ENCODE peak calls at places on chromosome 21, in four cellular contexts. E, C, L and W are unnamed samples.

GRCh38 chr21:45306832-45307571 is 19.3 kb upstream of the POFUT2 start:
- DNase-seq in C (no peak), E (no peak), L (peak), W (no peak)

GRCh38 chr21:34728479-34728878 is 59.7 kb downstream of the CLIC6 start:
- DNase-seq in E (no peak), L (no peak), C (no peak), W (no peak)

GRCh38 chr21:22516230-22516629 is 1518.0 kb downstream of the NCAM2 start:
- DNase-seq in E (no peak), L (no peak), C (no peak), W (no peak)

GRCh38 chr21:45412909-45413581 is 8.1 kb downstream of the COL18A1 start:
- DNase-seq in L (peak), E (no peak), C (no peak), W (no peak)

GRCh38 chr21:29196021-29196663 is 65.7 kb downstream of the MAP3K7CL start:
- DNase-seq in L (no peak), C (peak), E (no peak), W (peak)

GRCh38 chr21:45577806-45578801 is 35.9 kb upstream of the SLC19A1 start:
- DNase-seq in L (no peak), E (no peak), C (no peak), W (no peak)

GRCh38 chr21:36097427-36098230 is 27.8 kb downstream of the CBR1 start:
- DNase-seq in E (no peak), C (no peak), L (no peak), W (no peak)

GRCh38 chr21:15210235-15210678 is 145.5 kb upstream of the NRIP1 start:
- DNase-seq in L (peak), C (no peak), E (no peak), W (no peak)

GRCh38 chr21:45537111-45537745 is 5.0 kb downstream of the SLC19A1 start:
- DNase-seq in C (no peak), E (no peak), L (peak), W (no peak)

DNA sequence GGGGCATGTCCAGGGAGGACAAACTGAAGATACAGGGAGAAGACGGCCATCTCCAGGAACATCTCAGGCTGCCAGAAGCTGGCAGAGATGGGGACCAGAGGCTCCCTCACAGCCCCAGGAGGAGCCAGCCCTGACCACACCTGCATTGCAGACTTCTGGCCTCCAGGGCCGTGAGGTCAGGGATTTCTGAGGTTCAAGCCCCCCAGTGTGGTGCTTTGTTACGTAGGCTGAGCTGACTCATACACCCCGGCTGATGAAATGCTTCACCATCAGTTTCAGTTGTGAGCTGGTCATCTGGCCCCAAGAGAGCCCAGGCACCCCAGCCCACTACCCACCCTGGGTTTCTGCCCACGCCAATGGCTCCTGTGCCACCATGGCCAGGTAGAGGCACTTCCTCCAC is 106.4 kb downstream of the SIK1 start:
- DNase-seq in C (no peak), L (no peak), E (no peak), W (no peak)
- H3K4me3 ChIP-seq in C (no peak), L (no peak), E (no peak), W (no peak)

GRCh38 chr21:33642896-33643657 is 776 bp downstream of the ITSN1 start:
- DNase-seq in L (peak), E (no peak), C (peak), W (no peak)

GRCh38 chr21:33645730-33646129 is 3.4 kb downstream of the ITSN1 start:
- DNase-seq in C (no peak), E (no peak), L (no peak), W (no peak)

GRCh38 chr21:33642027-33642895 is at the start of gene ITSN1:
- DNase-seq in L (peak), E (peak), C (peak), W (peak)

GRCh38 chr21:33643658-33644311 is 1.5 kb downstream of the ITSN1 start:
- DNase-seq in L (no peak), C (peak), E (no peak), W (no peak)

DNA sequence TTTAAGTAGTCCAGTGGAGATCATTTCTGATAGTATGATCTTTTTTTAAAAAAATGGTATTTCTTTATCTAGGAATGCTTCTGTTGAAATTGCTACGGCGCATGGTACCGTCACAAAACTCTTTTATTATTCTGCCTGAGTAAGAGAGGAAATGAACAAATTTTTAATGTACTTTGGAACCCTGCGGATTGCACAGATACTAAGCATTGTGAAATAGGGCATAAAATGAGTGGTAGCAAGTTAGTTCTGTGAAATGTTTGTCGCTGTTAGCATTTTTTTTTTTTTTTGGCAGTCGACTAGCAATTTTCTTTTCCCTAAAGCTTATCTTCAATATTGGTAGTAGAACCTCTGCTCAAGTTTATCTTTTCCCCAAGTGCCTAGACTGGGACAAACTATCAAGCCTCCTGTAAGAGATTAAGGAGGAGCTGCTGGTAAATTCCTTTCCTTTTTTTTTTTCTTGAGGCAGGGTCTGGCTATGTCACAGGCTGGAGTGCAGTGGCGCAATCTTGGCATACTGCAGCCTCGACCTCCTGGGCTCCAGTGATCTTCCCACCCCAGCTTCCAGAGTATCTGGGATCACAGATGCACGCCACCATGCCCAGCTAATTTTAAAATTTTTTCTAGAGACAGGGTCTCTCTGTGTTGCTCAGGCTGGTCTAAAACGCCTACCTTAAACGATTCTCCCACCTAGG is 2.2 kb downstream of the ITSN1 start:
- DNase-seq in E (peak), C (no peak), L (no peak), W (no peak)
- H3K4me3 ChIP-seq in E (peak), C (no peak), L (peak), W (no peak)

GRCh38 chr21:42523941-42524340 is 10.3 kb downstream of the SLC37A1 start:
- DNase-seq in E (no peak), C (no peak), L (no peak), W (no peak)
- H3K4me3 ChIP-seq in E (no peak), C (no peak), L (peak), W (no peak)

GRCh38 chr21:25567472-25567871 is 39.8 kb downstream of the MRPL39 start:
- DNase-seq in C (no peak), L (no peak), E (no peak), W (no peak)

GRCh38 chr21:25569084-25569483 is 38.2 kb downstream of the MRPL39 start:
- DNase-seq in E (no peak), L (no peak), C (no peak), W (no peak)

GRCh38 chr21:25569711-25570110 is 37.6 kb downstream of the MRPL39 start:
- DNase-seq in E (no peak), L (no peak), C (no peak), W (no peak)

GRCh38 chr21:25566645-25567044 is 40.6 kb downstream of the MRPL39 start:
- DNase-seq in C (no peak), L (no peak), E (no peak), W (no peak)

DNA sequence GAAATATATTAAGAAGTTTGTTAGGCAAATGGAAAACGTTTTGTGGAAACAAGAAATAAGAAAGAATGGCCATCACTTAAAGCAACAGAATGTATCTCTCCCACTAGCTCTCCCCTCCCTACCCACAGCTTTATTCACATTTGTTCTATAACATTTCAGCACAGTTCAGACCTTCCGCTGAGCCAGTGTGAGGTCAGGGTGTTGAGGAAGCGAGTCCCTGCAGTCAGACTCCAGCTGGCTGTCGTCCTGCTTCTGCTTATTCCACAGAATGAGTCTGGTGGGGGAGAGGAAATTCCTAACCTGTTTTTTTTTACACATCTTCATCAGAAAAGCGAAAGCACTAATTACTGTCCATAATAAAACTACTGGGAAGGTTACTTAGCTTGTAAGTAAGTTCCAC is 39.1 kb downstream of the MRPL39 start:
- DNase-seq in E (no peak), L (no peak), C (peak), W (no peak)
- H3K4me3 ChIP-seq in E (no peak), L (no peak), C (peak), W (no peak)

GRCh38 chr21:44286086-44286715 is 525 bp downstream of the AIRE start:
- DNase-seq in E (no peak), C (no peak), L (peak), W (no peak)
- H3K4me3 ChIP-seq in E (no peak), C (no peak), L (peak), W (no peak)